ENCODE peak calls at places on chromosomes 7 and 10, in five cellular contexts. E, S, H, O and I are unnamed samples.
A peak's percentile ranks its signal among the peaks of the same experiment; 100 is the strongest.

GRCh38 chr10:71219918-71220688 is 7.7 kb downstream of the UNC5B start:
- DNase-seq in E (no peak), S (no peak), H (no peak), O (no peak), I (no peak)

GRCh38 chr10:22752272-22752671 is 37.9 kb upstream of the PIP4K2A start:
- DNase-seq in E (no peak), S (no peak), H (no peak), O (peak; percentile 16), I (no peak)

GRCh38 chr10:62426086-62426485 is 51.9 kb downstream of the ZNF365 start:
- DNase-seq in E (no peak), S (no peak), H (no peak), O (no peak), I (no peak)

GRCh38 chr10:49107890-49108274 is 7.4 kb downstream of the VSTM4 start:
- DNase-seq in E (no peak), S (no peak), H (no peak), O (no peak), I (no peak)

GRCh38 chr7:138649506-138649905 is 51.7 kb downstream of the SVOPL start:
- DNase-seq in E (no peak), S (no peak), H (no peak), O (no peak), I (no peak)

GRCh38 chr7:70042533-70042932 is 444.3 kb downstream of the AUTS2 start:
- DNase-seq in E (no peak), S (no peak), H (no peak), O (peak; percentile 16), I (no peak)

GRCh38 chr7:143512488-143513340 is 35.0 kb downstream of the TAS2R41 start:
- DNase-seq in E (no peak), S (no peak), H (no peak), O (no peak), I (no peak)

GRCh38 chr7:148672041-148672440 is 26.7 kb upstream of the CUL1 start:
- DNase-seq in E (no peak), S (no peak), H (no peak), O (no peak), I (no peak)

GRCh38 chr7:17844514-17845196 is 95.6 kb downstream of the SNX13 start:
- DNase-seq in E (no peak), S (no peak), H (no peak), O (no peak), I (no peak)

GRCh38 chr7:69656890-69657289 is 58.6 kb downstream of the AUTS2 start:
- DNase-seq in E (peak; percentile 49), S (peak; percentile 40), H (no peak), O (no peak), I (no peak)

GRCh38 chr10:87817291-87817872 is 644 bp downstream of the ATAD1 start:
- DNase-seq in E (no peak), S (no peak), H (no peak), O (peak; percentile 53), I (no peak)

GRCh38 chr7:43764039-43764789 is 5.7 kb downstream of the BLVRA start:
- DNase-seq in E (no peak), S (peak; percentile 51), H (peak; percentile 26), O (no peak), I (peak; percentile 86)

GRCh38 chr10:68052463-68052862 is 22.6 kb downstream of the HERC4 start:
- DNase-seq in E (no peak), S (no peak), H (no peak), O (no peak), I (no peak)

GRCh38 chr7:497946-498655 is 21.5 kb downstream of the PDGFA start:
- DNase-seq in E (peak; percentile 8), S (peak; percentile 11), H (no peak), O (no peak), I (peak; percentile 26)

GRCh38 chr10:62582098-62582705 is 208.0 kb downstream of the ZNF365 start:
- DNase-seq in E (no peak), S (no peak), H (no peak), O (no peak), I (no peak)

GRCh38 chr10:48470115-48470892 is 134.6 kb downstream of the ARHGAP22 start:
- DNase-seq in E (no peak), S (no peak), H (no peak), O (no peak), I (no peak)

GRCh38 chr7:134752006-134752760 is 27.3 kb upstream of the CALD1 start:
- DNase-seq in E (no peak), S (no peak), H (no peak), O (no peak), I (no peak)

GRCh38 chr7:53383131-53383530 is 347.7 kb downstream of the POM121L12 start:
- DNase-seq in E (no peak), S (no peak), H (no peak), O (no peak), I (no peak)

GRCh38 chr10:133009218-133009954 is 67.0 kb upstream of the CFAP46 start:
- DNase-seq in E (peak; percentile 88), S (peak; percentile 71), H (peak; percentile 26), O (no peak), I (peak; percentile 96)

GRCh38 chr7:108211382-108212201 is 81.4 kb upstream of the LAMB4 start:
- DNase-seq in E (no peak), S (no peak), H (peak; percentile 22), O (peak; percentile 97), I (no peak)

GRCh38 chr10:62456611-62457101 is 82.5 kb downstream of the ZNF365 start:
- DNase-seq in E (no peak), S (no peak), H (no peak), O (peak; percentile 95), I (no peak)

GRCh38 chr10:61108880-61109279 is 164.9 kb upstream of the RHOBTB1 start:
- DNase-seq in E (no peak), S (no peak), H (no peak), O (no peak), I (no peak)

GRCh38 chr10:2334542-2334941 is 597.2 kb upstream of the ADARB2 start:
- DNase-seq in E (no peak), S (no peak), H (no peak), O (no peak), I (no peak)

DNA sequence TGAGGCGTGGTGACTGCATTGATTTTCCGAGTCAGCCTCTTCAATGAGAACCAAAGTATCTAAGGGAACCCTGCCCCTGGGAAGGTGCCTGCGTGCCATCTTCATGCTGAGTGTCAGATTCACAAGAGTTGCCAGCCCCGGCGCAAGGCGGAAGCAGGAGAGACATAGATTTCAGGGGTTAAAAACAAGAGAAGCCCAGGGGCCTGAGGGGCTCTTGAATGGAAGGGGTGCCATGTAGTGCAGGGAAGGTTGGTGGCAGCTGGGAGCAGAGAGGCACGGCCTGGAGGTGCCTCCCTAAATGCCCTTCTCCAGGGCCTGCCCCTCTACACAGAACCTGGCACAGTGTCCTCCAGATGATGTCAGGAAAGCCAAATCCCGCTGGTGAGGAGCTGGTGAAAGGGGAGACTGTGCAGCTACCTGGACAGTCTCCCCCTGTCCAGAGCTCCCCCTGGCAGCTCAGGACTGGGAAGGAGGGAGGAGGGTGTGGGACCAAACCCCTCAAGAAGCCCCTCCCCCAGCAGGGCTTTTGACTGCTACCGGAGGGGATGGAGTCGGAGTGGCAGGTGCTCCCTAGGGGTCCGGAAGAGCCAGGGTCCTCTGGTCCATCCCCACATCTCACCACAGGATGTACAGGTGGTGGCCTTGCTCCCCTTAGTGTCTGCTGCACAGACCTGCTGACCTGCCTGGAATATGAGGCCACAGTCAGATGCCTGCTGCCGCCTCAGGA is 137.9 kb downstream of the TCERG1L start:
- DNase-seq in E (no peak), S (no peak), H (no peak), O (no peak), I (no peak)
- H3K9me3 ChIP-seq in E (no peaks in the 10 kb centered on the region), S (no peaks in the 10 kb centered on the region), H (no peaks in the 10 kb centered on the region), O (no peaks in the 10 kb centered on the region), I (no peaks in the 10 kb centered on the region)

DNA sequence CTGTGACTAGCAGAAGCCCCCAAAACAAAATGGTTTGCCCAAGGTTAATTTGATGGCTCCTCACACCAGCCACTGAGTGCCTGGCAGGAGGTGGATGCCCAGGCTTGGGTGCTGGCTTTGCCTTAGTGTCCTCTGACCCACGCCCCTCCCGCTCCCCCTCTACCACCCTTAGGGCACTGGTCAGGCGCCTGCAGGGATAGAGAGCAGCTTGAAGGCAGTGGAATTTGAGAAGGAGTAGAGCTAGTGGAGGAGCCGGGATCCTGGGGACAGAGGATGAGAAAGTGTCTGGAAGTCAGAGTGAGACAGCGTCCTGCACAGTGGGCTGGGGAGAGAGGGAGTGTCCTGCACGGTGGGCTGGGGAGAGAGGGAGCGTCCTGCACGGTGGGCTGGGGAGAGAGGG is 139.4 kb downstream of the DNAJB6 start:
- DNase-seq in E (no peak), S (no peak), H (no peak), O (no peak), I (peak; percentile 16)
- H3K9me3 ChIP-seq in E (no peaks in the 10 kb centered on the region), S (no peaks in the 10 kb centered on the region), H (no peaks in the 10 kb centered on the region), O (no peaks in the 10 kb centered on the region), I (peaks cover 4% of the 10 kb centered on the region)

DNA sequence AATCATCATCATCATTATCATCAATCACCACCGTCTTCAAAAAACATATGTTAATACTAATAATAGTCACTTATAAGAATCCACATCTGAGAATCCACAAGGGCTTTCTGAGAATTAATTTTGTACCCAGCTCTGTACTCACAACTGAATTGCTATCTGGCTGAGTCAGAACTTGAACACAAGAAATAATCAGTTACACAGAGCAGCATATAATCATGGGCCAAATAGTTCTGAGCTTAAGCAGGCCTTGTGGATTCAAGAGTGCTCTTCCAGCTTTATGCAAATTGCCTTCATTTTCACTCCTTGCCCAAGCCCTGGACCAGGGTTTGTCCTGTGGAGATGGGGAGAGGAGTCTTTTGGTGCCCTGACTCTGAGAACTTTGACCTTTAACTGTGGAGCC is 304.5 kb downstream of the ZNF248 start:
- DNase-seq in E (no peak), S (no peak), H (no peak), O (no peak), I (no peak)
- H3K9me3 ChIP-seq in E (no peaks in the 10 kb centered on the region), S (no peaks in the 10 kb centered on the region), H (no peaks in the 10 kb centered on the region), O (no peaks in the 10 kb centered on the region), I (no peaks in the 10 kb centered on the region)

GRCh38 chr7:158246960-158247673 is 340.5 kb downstream of the PTPRN2 start:
- DNase-seq in E (no peak), S (no peak), H (no peak), O (no peak), I (no peak)
- H3K9me3 ChIP-seq in E (no peaks in the 10 kb centered on the region), S (no peaks in the 10 kb centered on the region), H (no peaks in the 10 kb centered on the region), O (no peaks in the 10 kb centered on the region), I (no peaks in the 10 kb centered on the region)

GRCh38 chr7:158125091-158125490 is 462.5 kb downstream of the PTPRN2 start:
- DNase-seq in E (no peak), S (no peak), H (no peak), O (no peak), I (no peak)

GRCh38 chr7:158124671-158125079 is 462.9 kb downstream of the PTPRN2 start:
- DNase-seq in E (no peak), S (no peak), H (no peak), O (no peak), I (no peak)

GRCh38 chr7:158121441-158122045 is 466.1 kb downstream of the PTPRN2 start:
- DNase-seq in E (no peak), S (no peak), H (no peak), O (no peak), I (no peak)

GRCh38 chr7:158123753-158124152 is 463.9 kb downstream of the PTPRN2 start:
- DNase-seq in E (no peak), S (no peak), H (no peak), O (no peak), I (no peak)

GRCh38 chr7:158123214-158123613 is 464.4 kb downstream of the PTPRN2 start:
- DNase-seq in E (no peak), S (no peak), H (no peak), O (no peak), I (no peak)
- H3K9me3 ChIP-seq in E (no peaks in the 10 kb centered on the region), S (no peaks in the 10 kb centered on the region), H (no peaks in the 10 kb centered on the region), O (no peaks in the 10 kb centered on the region), I (peaks cover 7% of the 10 kb centered on the region)

GRCh38 chr7:157483971-157484410 is 147.2 kb downstream of the DNAJB6 start:
- DNase-seq in E (no peak), S (no peak), H (no peak), O (no peak), I (no peak)
- H3K9me3 ChIP-seq in E (no peaks in the 10 kb centered on the region), S (no peaks in the 10 kb centered on the region), H (no peaks in the 10 kb centered on the region), O (no peaks in the 10 kb centered on the region), I (no peaks in the 10 kb centered on the region)

GRCh38 chr7:35816514-35816913 is 15.7 kb downstream of the SEPTIN7 start:
- DNase-seq in E (no peak), S (no peak), H (no peak), O (no peak), I (no peak)
- H3K9me3 ChIP-seq in E (no peaks in the 10 kb centered on the region), S (no peaks in the 10 kb centered on the region), H (no peaks in the 10 kb centered on the region), O (no peaks in the 10 kb centered on the region), I (peaks cover 7% of the 10 kb centered on the region)